ENCODE peak calls at places on chromosomes 3 and 15, in ten cellular contexts. G is effector CD4-positive, alpha-beta T cell; L is DMS 273 treated with DMSO at 0.1 percent for 48 hours; D is SJSA1; I is HEK293T; Q is A549; T is ACHN; W is psoas muscle; F is right cardiac atrium; H is fibroblast of pulmonary artery. Z is an unnamed sample.

GRCh38 chr3:99789322-99789721 is 28.3 kb upstream of the CMSS1 start:
- DNase-seq in G (no peak), L (peak; percentile 29), D (peak; percentile 38), I (peak; percentile 65), Q (peak; percentile 33), T (peak; percentile 70), W (no peak), F (peak; percentile 55), H (peak; percentile 80), Z (no peak)

GRCh38 chr15:49239105-49239504 is 69.1 kb downstream of the GALK2 start:
- DNase-seq in G (no peak), L (no peak), D (no peak), I (no peak), Q (no peak), T (no peak), W (no peak), F (no peak), H (no peak), Z (no peak)

GRCh38 chr3:72891053-72891855 is 3.4 kb downstream of the GXYLT2 start:
- DNase-seq in G (no peak), L (no peak), D (peak; percentile 84), I (no peak), Q (no peak), T (peak; percentile 80), W (no peak), F (peak; percentile 86), H (peak; percentile 98), Z (no peak)

GRCh38 chr15:70252936-70253280 is 155.2 kb upstream of the TLE3 start:
- DNase-seq in G (no peak), L (no peak), D (no peak), I (no peak), Q (no peak), T (no peak), W (peak; percentile 33), F (no peak), H (no peak), Z (no peak)

GRCh38 chr3:188268336-188268735 is 114.4 kb downstream of the LPP start:
- DNase-seq in G (no peak), L (no peak), D (no peak), I (no peak), Q (no peak), T (no peak), W (no peak), F (no peak), H (no peak), Z (no peak)

GRCh38 chr3:119790369-119790768 is 8.5 kb downstream of the NR1I2 start:
- DNase-seq in G (no peak), L (no peak), D (no peak), I (no peak), Q (no peak), T (no peak), W (no peak), F (no peak), H (no peak), Z (no peak)

GRCh38 chr3:101155828-101156227 is 162.6 kb upstream of the ABI3BP start:
- DNase-seq in G (no peak), L (no peak), D (no peak), I (no peak), Q (no peak), T (no peak), W (no peak), F (no peak), H (peak; percentile 64), Z (no peak)

GRCh38 chr15:32833323-32833944 is 115.6 kb downstream of the GREM1 start:
- DNase-seq in G (no peak), L (no peak), D (no peak), I (no peak), Q (no peak), T (no peak), W (no peak), F (no peak), H (no peak), Z (no peak)

GRCh38 chr3:59978979-59979378 is 929.2 kb upstream of the CFAP20DC start:
- DNase-seq in G (no peak), L (no peak), D (no peak), I (no peak), Q (no peak), T (no peak), W (no peak), F (no peak), H (no peak), Z (no peak)

GRCh38 chr3:123449986-123450474 is 1.1 kb upstream of the ADCY5 start:
- DNase-seq in G (no peak), L (no peak), D (no peak), I (no peak), Q (peak; percentile 31), T (no peak), W (peak; percentile 63), F (peak; percentile 73), H (no peak), Z (peak; percentile 79)

GRCh38 chr3:173826901-173827609 is 429.5 kb downstream of the NLGN1 start:
- DNase-seq in G (no peak), L (no peak), D (no peak), I (no peak), Q (no peak), T (peak; percentile 6), W (no peak), F (no peak), H (peak; percentile 14), Z (no peak)

GRCh38 chr3:5218815-5219214 is 31.3 kb downstream of the EDEM1 start:
- DNase-seq in G (no peak), L (no peak), D (no peak), I (no peak), Q (no peak), T (no peak), W (no peak), F (no peak), H (peak; percentile 10), Z (no peak)

GRCh38 chr3:11690863-11691833 is 47.4 kb upstream of the VGLL4 start:
- DNase-seq in G (no peak), L (no peak), D (peak; percentile 6), I (no peak), Q (no peak), T (peak; percentile 62), W (no peak), F (no peak), H (peak; percentile 44), Z (no peak)

GRCh38 chr3:163368168-163368567 is 1710.1 kb downstream of the SI start:
- DNase-seq in G (no peak), L (no peak), D (no peak), I (no peak), Q (no peak), T (no peak), W (no peak), F (no peak), H (peak; percentile 22), Z (no peak)

GRCh38 chr3:186298876-186299275 is 63.2 kb downstream of the DGKG start:
- DNase-seq in G (no peak), L (peak; percentile 25), D (no peak), I (no peak), Q (peak; percentile 17), T (no peak), W (no peak), F (no peak), H (no peak), Z (no peak)